ENCODE peak calls at places on chromosomes 3 and 15, in five cellular contexts. J is heart right ventricle, W is fibroblast of pulmonary artery, G is AG10803, E is IMR-90. C is an unnamed sample.

GRCh38 chr15:87354661-87355410 is 901.7 kb downstream of the NTRK3 start:
- DNase-seq in J (no peak), W (peak; percentile 65), G (peak; percentile 69), E (peak; percentile 82), C (peak; percentile 64)

GRCh38 chr3:125002414-125002811 is 53.4 kb downstream of the HEG1 start:
- DNase-seq in J (no peak), W (no peak), G (no peak), E (no peak), C (no peak)

GRCh38 chr3:152271465-152272035 is 2.8 kb downstream of the MBNL1 start:
- DNase-seq in J (no peak), W (no peak), G (no peak), E (no peak), C (peak; percentile 26)

GRCh38 chr3:12237912-12238650 is 50.8 kb upstream of the PPARG start:
- DNase-seq in J (no peak), W (peak; percentile 39), G (no peak), E (peak; percentile 63), C (no peak)

GRCh38 chr3:42880601-42881451 is 5.1 kb upstream of the CYP8B1 start:
- DNase-seq in J (peak; percentile 82), W (peak; percentile 77), G (peak; percentile 74), E (peak; percentile 61), C (peak; percentile 73)

GRCh38 chr3:3031358-3031757 is 78.8 kb downstream of the IL5RA start:
- DNase-seq in J (no peak), W (peak; percentile 2), G (no peak), E (peak; percentile 38), C (no peak)

GRCh38 chr3:58034738-58035511 is 26.7 kb downstream of the FLNB start:
- DNase-seq in J (no peak), W (no peak), G (no peak), E (no peak), C (no peak)

GRCh38 chr15:89441295-89441762 is 55.1 kb downstream of the RHCG start:
- DNase-seq in J (no peak), W (no peak), G (no peak), E (no peak), C (no peak)

GRCh38 chr3:155385896-155386295 is 92.4 kb upstream of the STRIT1 start:
- DNase-seq in J (no peak), W (no peak), G (peak; percentile 52), E (no peak), C (no peak)

GRCh38 chr3:55897573-55898224 is 410.6 kb upstream of the WNT5A start:
- DNase-seq in J (no peak), W (no peak), G (no peak), E (peak; percentile 21), C (no peak)

GRCh38 chr3:18489939-18490338 is 64.8 kb upstream of the SATB1 start:
- DNase-seq in J (no peak), W (no peak), G (no peak), E (no peak), C (no peak)

GRCh38 chr15:57607570-57608000 is 15.9 kb downstream of the MYZAP start:
- DNase-seq in J (no peak), W (peak; percentile 67), G (peak; percentile 43), E (no peak), C (peak; percentile 38)

GRCh38 chr3:49518016-49518415 is 36.3 kb upstream of the BSN start:
- DNase-seq in J (no peak), W (no peak), G (no peak), E (no peak), C (no peak)

GRCh38 chr3:14822875-14823807 is 4.4 kb downstream of the FGD5 start:
- DNase-seq in J (no peak), W (peak; percentile 30), G (no peak), E (no peak), C (no peak)

GRCh38 chr15:73357999-73358665 is 10.6 kb downstream of the HCN4 start:
- DNase-seq in J (no peak), W (no peak), G (no peak), E (no peak), C (no peak)

GRCh38 chr3:135326851-135327250 is 531.8 kb downstream of the EPHB1 start:
- DNase-seq in J (no peak), W (no peak), G (no peak), E (no peak), C (no peak)

GRCh38 chr3:177618873-177619771 is 421.8 kb upstream of the TBL1XR1 start:
- DNase-seq in J (no peak), W (peak; percentile 84), G (peak; percentile 80), E (peak; percentile 72), C (peak; percentile 57)

GRCh38 chr15:75234191-75234810 is 23.8 kb upstream of the GOLGA6C start:
- DNase-seq in J (no peak), W (no peak), G (no peak), E (no peak), C (no peak)

GRCh38 chr3:184240384-184241140 is 8.2 kb downstream of the ALG3 start:
- DNase-seq in J (no peak), W (peak; percentile 44), G (no peak), E (peak; percentile 28), C (no peak)

GRCh38 chr3:183275418-183275817 is 22.4 kb downstream of the B3GNT5 start:
- DNase-seq in J (no peak), W (peak; percentile 92), G (no peak), E (peak; percentile 80), C (peak; percentile 67)

GRCh38 chr3:40240921-40241320 is 68.6 kb upstream of the EIF1B start:
- DNase-seq in J (no peak), W (no peak), G (no peak), E (no peak), C (no peak)

GRCh38 chr3:40243056-40243455 is 66.5 kb upstream of the EIF1B start:
- DNase-seq in J (no peak), W (no peak), G (no peak), E (no peak), C (no peak)

GRCh38 chr3:40237159-40237558 is 72.3 kb upstream of the EIF1B start:
- DNase-seq in J (no peak), W (no peak), G (no peak), E (no peak), C (no peak)

GRCh38 chr3:40242638-40243037 is 66.9 kb upstream of the EIF1B start:
- DNase-seq in J (no peak), W (no peak), G (no peak), E (no peak), C (no peak)

GRCh38 chr3:40237892-40238571 is 71.5 kb upstream of the EIF1B start:
- DNase-seq in J (peak; percentile 31), W (peak; percentile 22), G (peak; percentile 18), E (peak; percentile 2), C (peak; percentile 42)
- TF ChIP-seq CTCF in J (peak; percentile 22), W (peak; percentile 33), G (peak; percentile 43), E (no peak), C (peak; percentile 25)

DNA sequence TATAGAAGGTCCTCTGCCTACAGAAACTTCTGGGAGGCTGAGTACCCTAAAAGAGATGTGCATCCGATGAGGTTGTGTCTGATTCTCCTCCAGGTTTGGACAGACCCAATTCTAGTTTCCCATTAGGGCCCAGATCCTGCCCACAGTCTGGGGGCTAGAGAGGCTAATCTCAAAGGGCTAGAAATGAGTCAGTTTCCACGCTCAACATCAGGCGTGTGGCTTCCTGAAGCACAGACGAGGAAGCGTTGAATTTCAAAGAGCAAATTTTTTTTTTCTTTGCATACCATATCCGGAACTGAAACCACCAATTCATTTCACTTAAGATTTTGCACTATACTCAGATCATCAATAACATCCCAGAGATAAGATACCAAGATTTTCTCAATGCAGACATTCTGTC is 173.8 kb upstream of the BCL6 start:
- DNase-seq in J (no peak), W (no peak), G (no peak), E (no peak), C (no peak)
- H3K4me3 ChIP-seq in J (no peak overlapping the region), W (no peak overlapping the region), G (no peak overlapping the region), E (no peak overlapping the region), C (no peak overlapping the region)

GRCh38 chr15:40282144-40282869 is 557 bp downstream of the ANKRD63 start:
- DNase-seq in J (no peak), W (no peak), G (no peak), E (no peak), C (peak; percentile 52)
- TF ChIP-seq CTCF in J (peak; percentile 26), W (no peak), G (no peak), E (peak; percentile 37), C (peak; percentile 19)

GRCh38 chr3:159787794-159788205 is 200.8 kb upstream of the IL12A start:
- DNase-seq in J (no peak), W (peak; percentile 74), G (peak; percentile 55), E (peak; percentile 85), C (peak; percentile 50)
- H3K4me3 ChIP-seq in J (no peak overlapping the region), W (no peak overlapping the region), G (no peak overlapping the region), E (no peak overlapping the region), C (no peak overlapping the region)

GRCh38 chr15:45254405-45255293 is 2.6 kb downstream of the SLC28A2 start:
- DNase-seq in J (no peak), W (peak; percentile 9), G (peak; percentile 38), E (peak; percentile 71), C (peak; percentile 28)

GRCh38 chr15:45249125-45249780 is 2.8 kb upstream of the SLC28A2 start:
- DNase-seq in J (no peak), W (no peak), G (no peak), E (no peak), C (no peak)

GRCh38 chr15:45251888-45252287 is at the start of gene SLC28A2:
- DNase-seq in J (no peak), W (no peak), G (no peak), E (no peak), C (no peak)

GRCh38 chr15:45253330-45253729 is 1.3 kb downstream of the SLC28A2 start:
- DNase-seq in J (no peak), W (no peak), G (no peak), E (no peak), C (no peak)
- TF ChIP-seq CTCF in J (no peak), W (peak; percentile 29), G (peak; percentile 8), E (peak; percentile 6), C (no peak)

C was measured in foreskin fibroblast.